ENCODE peak calls at places on chromosomes 4 and X, in five cellular contexts. E is K562, A is HCT116, L is prostate gland, V is endothelial cell of umbilical vein. D is an unnamed sample.

GRCh38 chrX:38045697-38046096 is 39.3 kb downstream of the SYTL5 start:
- DNase-seq in L (peak), E (no peak), A (no peak), V (no peak), D (no peak)

GRCh38 chr4:102552781-102553180 is 51.6 kb downstream of the NFKB1 start:
- DNase-seq in E (no peak), A (no peak), V (peak), L (no peak), D (no peak)

GRCh38 chr4:40214661-40215418 is 18.0 kb downstream of the RHOH start:
- DNase-seq in V (no peak), A (no peak), L (no peak), E (no peak), D (no peak)

GRCh38 chrX:57528670-57529255 is 63.0 kb upstream of the ZXDB start:
- DNase-seq in L (peak), E (no peak), A (no peak), V (peak), D (no peak)

GRCh38 chr4:124711469-124712416 is 789 bp downstream of the ANKRD50 start:
- DNase-seq in A (peak), V (peak), L (peak), E (peak), D (peak)

GRCh38 chr4:188332265-188332664 is 193.0 kb downstream of the TRIML1 start:
- DNase-seq in L (no peak), E (no peak), V (no peak), A (no peak), D (no peak)

GRCh38 chr4:8282742-8283141 is 13.2 kb downstream of the HTRA3 start:
- DNase-seq in L (no peak), A (no peak), V (no peak), E (no peak), D (no peak)

GRCh38 chr4:108360857-108361820 is 192.4 kb upstream of the LEF1 start:
- DNase-seq in A (no peak), V (no peak), L (peak), E (no peak), D (no peak)

GRCh38 chr4:15714616-15715015 is 11.8 kb downstream of the BST1 start:
- DNase-seq in E (peak), V (no peak), L (no peak), A (no peak), D (no peak)

GRCh38 chr4:173182403-173182802 is 13.8 kb downstream of the GALNT7 start:
- DNase-seq in L (no peak), A (peak), E (no peak), V (peak), D (no peak)

GRCh38 chrX:18994713-18995112 is 10.8 kb upstream of the PHKA2 start:
- DNase-seq in E (no peak), A (no peak), V (no peak), L (no peak), D (no peak)

GRCh38 chrX:107117993-107118321 is 665 bp downstream of the RBM41 start:
- DNase-seq in E (no peak), L (no peak), V (peak), A (no peak), D (no peak)

GRCh38 chr4:165207431-165208321 is at the start of gene KLHL2:
- DNase-seq in V (peak), E (peak), A (no peak), L (peak), D (peak)
- TF ChIP-seq POLR2AphosphoS5 in V (peak), E (no peak), A (peak), L (no peak), D (no peak)

GRCh38 chr4:2042207-2042946 is 16.8 kb upstream of the NAT8L start:
- DNase-seq in V (no peak), A (no peak), L (no peak), E (peak), D (no peak)
- TF ChIP-seq CTCF in V (no peak), A (no peak), L (no peak), E (no peak), D (no peak)

GRCh38 chr4:106986486-106986885 is 49.6 kb downstream of the DKK2 start:
- DNase-seq in A (no peak), E (no peak), V (no peak), L (no peak), D (no peak)
- TF ChIP-seq POLR2AphosphoS5 in A (no peak), E (no peak), V (no peak), L (no peak), D (no peak)

DNA sequence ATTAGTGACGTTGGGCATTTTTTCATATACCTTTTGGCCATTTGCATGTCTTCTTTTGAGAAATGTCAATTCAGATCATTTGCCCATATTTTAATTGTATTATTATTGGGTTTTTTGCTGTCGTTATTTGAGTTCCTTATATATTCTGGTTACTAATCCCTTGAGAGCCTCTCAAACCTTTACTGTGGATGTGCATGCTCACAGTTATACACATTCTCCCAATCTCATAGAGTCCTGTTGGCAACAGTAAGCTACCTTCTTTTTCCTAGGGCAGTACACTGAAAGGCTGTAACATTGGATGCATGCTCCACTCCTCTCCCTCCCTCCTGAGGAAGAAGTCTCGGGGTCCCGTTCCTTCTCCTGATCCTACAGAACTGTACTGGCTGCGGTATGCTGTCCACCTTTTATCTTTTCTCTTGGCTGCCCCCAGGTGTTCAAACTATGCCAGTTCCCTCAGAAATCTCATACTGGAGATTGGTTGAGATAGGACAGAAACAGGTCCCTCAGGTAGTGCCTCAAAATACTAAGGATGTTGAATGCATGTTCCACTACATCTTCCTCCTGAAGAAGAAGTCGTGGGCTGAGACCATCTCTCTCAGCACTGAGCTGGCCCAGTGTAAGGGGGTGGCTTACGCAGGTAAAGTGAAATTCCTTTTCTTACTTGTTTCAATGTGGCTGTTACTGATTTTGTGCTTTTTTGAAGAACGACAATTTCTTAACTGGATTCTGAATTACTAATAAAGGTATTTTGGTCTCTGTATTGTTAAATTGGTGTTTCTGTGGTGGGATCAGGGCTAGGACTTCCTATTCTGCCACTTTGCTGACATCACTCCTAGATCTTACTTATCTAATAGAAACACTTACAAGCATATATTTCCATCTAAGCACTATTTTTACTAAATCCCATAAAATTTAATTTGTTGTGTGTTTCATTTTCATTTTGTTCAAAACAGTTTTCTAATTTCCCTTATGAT is 145.4 kb upstream of the HUWE1 start:
- DNase-seq in E (peak), L (peak), V (peak), A (peak), D (no peak)
- TF ChIP-seq CTCF in E (peak), L (no peak), V (peak), A (peak), D (peak)